ENCODE peak calls at places on chromosomes 13 and 19, in seven cellular contexts. B is AG10803; F is stimulated activated CD4-positive, alpha-beta T cell treated with anti-CD3 and anti-CD28 coated beads, Interleukin-12 subunit alpha, Interleukin-12 subunit beta, amount 100 ng/mL, for 48 hours; T is transverse colon; I is COR-L47; Y is activated CD4-positive, alpha-beta T cell treated with anti-CD3 and anti-CD28 coated beads for 48 hours; R is hepatic stellate cell. W is an unnamed sample.

GRCh38 chr19:33446156-33446917 is 72.8 kb downstream of the CEBPG start:
- DNase-seq in B (no peak), F (no peak), I (no peak), Y (no peak), T (no peak), R (no peak), W (no peak)

GRCh38 chr13:37869756-37870488 is at the start of gene TRPC4:
- DNase-seq in F (no peak), R (peak; percentile 66), I (peak; percentile 87), T (peak; percentile 20), B (peak; percentile 80), Y (peak; percentile 22), W (peak; percentile 23)

GRCh38 chr19:39057615-39058014 is 25.3 kb upstream of the FBXO27 start:
- DNase-seq in B (no peak), I (no peak), R (no peak), Y (no peak), F (no peak), T (no peak), W (no peak)

GRCh38 chr19:16825312-16826168 is 3.7 kb upstream of the SIN3B start:
- DNase-seq in Y (no peak), R (peak; percentile 51), I (peak; percentile 59), F (no peak), B (no peak), T (peak; percentile 39), W (no peak)

GRCh38 chr13:39942901-39943273 is 287.4 kb downstream of the COG6 start:
- DNase-seq in R (peak; percentile 56), F (peak; percentile 54), T (peak; percentile 69), Y (peak; percentile 81), I (peak; percentile 47), B (peak; percentile 74), W (peak; percentile 19)

GRCh38 chr13:102291587-102292218 is 110.1 kb downstream of the FGF14 start:
- DNase-seq in Y (no peak), B (no peak), I (no peak), R (peak; percentile 1), T (no peak), F (no peak), W (no peak)

GRCh38 chr19:42989851-42990250 is 36.4 kb downstream of the PSG11 start:
- DNase-seq in F (no peak), Y (no peak), T (no peak), I (no peak), R (no peak), B (no peak), W (no peak)

GRCh38 chr13:45934283-45934682 is 82.7 kb upstream of the SIAH3 start:
- DNase-seq in F (no peak), B (no peak), T (no peak), Y (no peak), I (no peak), R (no peak), W (no peak)

GRCh38 chr13:77696863-77697207 is 652 bp upstream of the SLAIN1 start:
- DNase-seq in T (no peak), F (no peak), Y (no peak), B (no peak), R (no peak), I (no peak), W (no peak)

GRCh38 chr13:49652691-49653305 is 24.5 kb downstream of the ARL11 start:
- DNase-seq in T (peak; percentile 32), F (no peak), Y (peak; percentile 38), R (peak; percentile 70), I (peak; percentile 29), B (peak; percentile 37), W (peak; percentile 43)

GRCh38 chr19:48991823-48992570 is 1.1 kb downstream of the GYS1 start:
- DNase-seq in F (no peak), Y (no peak), I (no peak), R (peak; percentile 97), B (peak; percentile 83), T (peak; percentile 70), W (no peak)

GRCh38 chr13:112341976-112342735 is 34.0 kb upstream of the SPACA7 start:
- DNase-seq in R (no peak), I (no peak), B (no peak), T (no peak), Y (no peak), F (no peak), W (no peak)

GRCh38 chr13:78030351-78030750 is 111.7 kb upstream of the EDNRB start:
- DNase-seq in T (no peak), R (no peak), I (no peak), B (no peak), Y (no peak), F (no peak), W (no peak)

GRCh38 chr13:42355841-42356575 is 84.1 kb downstream of the AKAP11 start:
- DNase-seq in F (no peak), B (no peak), I (no peak), Y (peak; percentile 69), R (no peak), T (no peak), W (no peak)

GRCh38 chr13:100508391-100508790 is 80.2 kb downstream of the GGACT start:
- DNase-seq in F (no peak), Y (no peak), R (no peak), B (no peak), T (no peak), I (peak; percentile 56), W (peak; percentile 57)

GRCh38 chr13:60689076-60689475 is 292.1 kb downstream of the TDRD3 start:
- DNase-seq in T (no peak), R (no peak), Y (no peak), F (no peak), I (no peak), B (no peak), W (no peak)

GRCh38 chr19:51460164-51460992 is 2.1 kb upstream of the SIGLEC8 start:
- DNase-seq in B (no peak), R (no peak), F (no peak), T (no peak), Y (no peak), I (peak; percentile 3), W (no peak)

GRCh38 chr19:22600690-22601648 is 33.2 kb upstream of the ZNF492 start:
- DNase-seq in T (no peak), R (no peak), I (no peak), F (no peak), Y (no peak), B (no peak), W (no peak)

GRCh38 chr13:60174113-60174512 is 10.4 kb upstream of the DIAPH3 start:
- DNase-seq in I (no peak), F (no peak), T (no peak), B (no peak), Y (no peak), R (no peak), W (no peak)

GRCh38 chr13:51246411-51247298 is 24.5 kb downstream of the FAM124A start:
- DNase-seq in F (no peak), I (peak; percentile 42), T (peak; percentile 14), B (no peak), R (no peak), Y (no peak), W (peak; percentile 48)

GRCh38 chr13:74077375-74077774 is 56.8 kb downstream of the KLF12 start:
- DNase-seq in R (no peak), B (no peak), I (no peak), T (no peak), Y (no peak), F (no peak), W (no peak)

GRCh38 chr19:38562096-38562495 is 55.7 kb downstream of the MAP4K1 start:
- DNase-seq in Y (no peak), T (no peak), R (no peak), I (no peak), F (no peak), B (no peak), W (no peak)

GRCh38 chr19:41437944-41438574 is 1.7 kb downstream of the DMAC2 start:
- DNase-seq in B (no peak), F (no peak), R (no peak), T (no peak), I (no peak), Y (no peak), W (no peak)

GRCh38 chr13:83881031-83881727 is 1.1 kb downstream of the SLITRK1 start:
- DNase-seq in Y (no peak), R (no peak), I (peak; percentile 26), T (no peak), B (no peak), F (no peak), W (peak; percentile 5)

GRCh38 chr13:102597029-102598015 is 536 bp downstream of the TPP2 start:
- DNase-seq in B (peak; percentile 20), R (peak; percentile 24), Y (peak; percentile 22), F (no peak), T (peak; percentile 35), I (no peak), W (no peak)

GRCh38 chr19:19342086-19343015 is 21.7 kb downstream of the MAU2 start:
- DNase-seq in T (peak; percentile 65), I (peak; percentile 34), R (peak; percentile 91), B (peak; percentile 48), F (no peak), Y (peak; percentile 20), W (peak; percentile 13)

GRCh38 chr13:33132644-33133440 is 116.6 kb downstream of the KL start:
- DNase-seq in Y (no peak), T (no peak), B (peak; percentile 42), R (no peak), F (no peak), I (no peak), W (no peak)

GRCh38 chr19:5828661-5829566 is 10.6 kb downstream of the FUT6 start:
- DNase-seq in F (no peak), I (peak; percentile 79), B (no peak), T (peak; percentile 58), R (no peak), Y (peak; percentile 53), W (peak; percentile 84)

GRCh38 chr13:39692650-39693438 is 37.4 kb downstream of the COG6 start:
- DNase-seq in F (no peak), R (no peak), T (no peak), B (peak; percentile 27), I (no peak), Y (no peak), W (no peak)

GRCh38 chr19:2055871-2056809 is 5.1 kb upstream of the MKNK2 start:
- DNase-seq in B (peak; percentile 92), T (peak; percentile 74), I (peak; percentile 25), Y (no peak), R (no peak), F (no peak), W (no peak)

GRCh38 chr19:3931041-3931440 is 1.8 kb upstream of the NMRK2 start:
- DNase-seq in R (no peak), T (peak; percentile 14), Y (no peak), I (no peak), F (no peak), B (no peak), W (no peak)

GRCh38 chr19:29882719-29883105 is 59.3 kb upstream of the URI1 start:
- DNase-seq in I (no peak), R (no peak), T (no peak), Y (no peak), B (no peak), F (no peak), W (no peak)

GRCh38 chr19:6276447-6276846 is 3.3 kb downstream of the MLLT1 start:
- DNase-seq in F (no peak), B (peak; percentile 96), T (peak; percentile 56), I (no peak), R (peak; percentile 84), Y (no peak), W (no peak)

GRCh38 chr19:14405380-14405757 is 13.8 kb downstream of the DDX39A start:
- DNase-seq in R (no peak), Y (no peak), B (no peak), F (no peak), T (no peak), I (no peak), W (no peak)

GRCh38 chr19:46022431-46023310 is at the start of gene PGLYRP1:
- DNase-seq in F (no peak), I (no peak), B (no peak), R (no peak), T (no peak), Y (no peak), W (no peak)

GRCh38 chr19:29676586-29676985 is 11.3 kb downstream of the PLEKHF1 start:
- DNase-seq in B (no peak), I (no peak), F (no peak), R (no peak), T (no peak), Y (no peak), W (no peak)

W was measured in NCI-H1092.